ENCODE peak calls at places on chromosome 11, in five cellular contexts. R is IMR-90, I is MV-4-11, Z is H9, D is iPS-NIHi11. L is an unnamed sample.
A peak's percentile ranks its signal among the peaks of the same experiment; 100 is the strongest.

GRCh38 chr11:63738720-63739360 is 29.7 kb downstream of the ZFTA start:
- DNase-seq in R (peak; percentile 84), I (peak; percentile 46), Z (peak; percentile 63), D (peak; percentile 69), L (peak; percentile 52)

GRCh38 chr11:75611823-75612222 is 49.8 kb downstream of the SERPINH1 start:
- DNase-seq in R (no peak), I (no peak), Z (no peak), D (no peak), L (no peak)

GRCh38 chr11:7973011-7973410 is 7.8 kb upstream of the NLRP10 start:
- DNase-seq in R (no peak), I (no peak), Z (no peak), D (no peak), L (no peak)

GRCh38 chr11:75350743-75351540 is 519 bp downstream of the ARRB1 start:
- DNase-seq in R (peak; percentile 46), I (peak; percentile 45), Z (peak; percentile 70), D (peak; percentile 71), L (peak; percentile 66)

GRCh38 chr11:32069361-32070058 is 21.4 kb upstream of the RCN1 start:
- DNase-seq in R (no peak), I (peak; percentile 68), Z (no peak), D (no peak), L (no peak)

GRCh38 chr11:27076121-27076589 is 35.5 kb downstream of the BBOX1 start:
- DNase-seq in R (no peak), I (no peak), Z (no peak), D (no peak), L (no peak)

GRCh38 chr11:117861151-117862018 is 15.1 kb downstream of the FXYD6 start:
- DNase-seq in R (no peak), I (no peak), Z (peak; percentile 96), D (peak; percentile 94), L (no peak)

GRCh38 chr11:1304376-1304775 is 5.1 kb downstream of the TOLLIP start:
- DNase-seq in R (no peak), I (no peak), Z (no peak), D (no peak), L (no peak)

GRCh38 chr11:71252434-71252781 is at the start of gene SHANK2:
- DNase-seq in R (no peak), I (no peak), Z (peak; percentile 61), D (peak; percentile 83), L (no peak)